ENCODE peak calls at places on chromosomes 3 and 15, in nine cellular contexts. J is AG04450; F is AG09319; S is stimulated activated CD8-positive, alpha-beta memory T cell treated with anti-CD3 and anti-CD28 coated beads, Interleukin-7, amount 100 ng/mL, for 48 hours; Y is H7; U is activated T-cell treated with anti-CD3 and anti-CD28 coated beads for 1 hour; E is IMR-90; M is iPS-NIHi11; P is cortex of kidney. G is an unnamed sample.

GRCh38 chr3:168476360-168476980 is 380.7 kb upstream of the GOLIM4 start:
- DNase-seq in P (no peak), U (no peak), F (no peak), M (no peak), S (no peak), J (no peak), Y (no peak), E (no peak), G (no peak)

GRCh38 chr3:182644800-182645433 is 148.4 kb upstream of the ATP11B start:
- DNase-seq in U (no peak), J (no peak), M (no peak), P (no peak), E (no peak), Y (no peak), F (no peak), S (peak; percentile 35), G (no peak)

GRCh38 chr3:150020527-150020926 is 49.8 kb upstream of the PFN2 start:
- DNase-seq in Y (no peak), E (peak; percentile 76), F (no peak), U (no peak), M (no peak), J (peak; percentile 32), P (no peak), S (no peak), G (no peak)

GRCh38 chr3:10771486-10772225 is 44.4 kb upstream of the SLC6A11 start:
- DNase-seq in J (no peak), F (no peak), Y (no peak), E (no peak), U (no peak), M (no peak), P (no peak), S (no peak), G (no peak)

GRCh38 chr15:40590635-40591105 is 3.4 kb upstream of the KNL1 start:
- DNase-seq in E (no peak), U (no peak), M (no peak), S (no peak), Y (no peak), F (no peak), J (no peak), P (no peak), G (no peak)

GRCh38 chr3:143590660-143591059 is 257.6 kb downstream of the SLC9A9 start:
- DNase-seq in M (no peak), J (no peak), P (no peak), Y (no peak), S (no peak), U (no peak), E (no peak), F (no peak), G (no peak)

GRCh38 chr3:48555231-48555948 is 1.2 kb downstream of the PFKFB4 start:
- DNase-seq in J (no peak), U (no peak), M (no peak), Y (no peak), E (no peak), P (no peak), S (no peak), F (no peak), G (no peak)

GRCh38 chr3:176663376-176663775 is 533.9 kb downstream of the TBL1XR1 start:
- DNase-seq in M (peak; percentile 14), S (no peak), E (peak; percentile 27), U (no peak), Y (no peak), F (no peak), P (no peak), J (no peak), G (no peak)

GRCh38 chr15:55909036-55909811 is 84.2 kb downstream of the NEDD4 start:
- DNase-seq in M (no peak), E (peak; percentile 70), J (no peak), U (no peak), Y (no peak), P (no peak), F (no peak), S (no peak), G (no peak)

GRCh38 chr3:146160233-146160963 is 586 bp downstream of the PLOD2 start:
- DNase-seq in F (no peak), S (no peak), J (no peak), Y (peak; percentile 66), P (no peak), E (peak; percentile 79), U (no peak), M (peak; percentile 75), G (peak; percentile 80)

GRCh38 chr3:111947179-111947727 is 31.6 kb upstream of the ABHD10 start:
- DNase-seq in F (no peak), U (no peak), M (no peak), S (no peak), E (peak; percentile 75), Y (no peak), J (no peak), P (no peak), G (no peak)

GRCh38 chr3:187361835-187362234 is 6.3 kb upstream of the RTP4 start:
- DNase-seq in E (no peak), S (no peak), M (peak; percentile 45), F (no peak), Y (peak; percentile 39), P (no peak), J (no peak), U (no peak), G (peak; percentile 56)

GRCh38 chr15:25508369-25509002 is 69.7 kb upstream of the UBE3A start:
- DNase-seq in Y (peak; percentile 69), U (no peak), E (peak; percentile 64), J (peak; percentile 7), S (no peak), F (peak; percentile 8), P (no peak), M (peak; percentile 50), G (no peak)

GRCh38 chr3:177932750-177933660 is 603.2 kb upstream of the KCNMB2 start:
- DNase-seq in M (no peak), U (no peak), F (peak; percentile 8), P (no peak), Y (no peak), E (peak; percentile 6), J (no peak), S (no peak), G (no peak)

GRCh38 chr3:174737966-174738365 is 121.2 kb upstream of the NAALADL2 start:
- DNase-seq in F (no peak), U (no peak), P (no peak), E (no peak), Y (no peak), S (no peak), J (no peak), M (no peak), G (no peak)

GRCh38 chr3:140472621-140473020 is 205.2 kb upstream of the TRIM42 start:
- DNase-seq in E (no peak), F (no peak), P (no peak), J (no peak), U (no peak), S (no peak), Y (no peak), M (no peak), G (no peak)

GRCh38 chr15:44495562-44495961 is 41.4 kb upstream of the EIF3J start:
- DNase-seq in J (no peak), F (no peak), P (no peak), Y (no peak), M (no peak), S (no peak), E (no peak), U (no peak), G (no peak)

GRCh38 chr3:6249679-6250078 is 611.2 kb upstream of the GRM7 start:
- DNase-seq in E (no peak), Y (no peak), M (no peak), P (no peak), S (no peak), F (no peak), U (no peak), J (no peak), G (no peak)

GRCh38 chr3:21447471-21448205 is 303.4 kb downstream of the ZNF385D start:
- DNase-seq in J (no peak), Y (no peak), F (no peak), U (no peak), M (no peak), P (no peak), E (peak; percentile 52), S (no peak), G (no peak)

GRCh38 chr15:83698294-83698693 is 44.4 kb downstream of the ADAMTSL3 start:
- DNase-seq in P (no peak), M (no peak), U (no peak), S (no peak), F (no peak), Y (no peak), E (peak; percentile 42), J (no peak), G (no peak)

GRCh38 chr3:85167576-85167975 is 208.8 kb downstream of the CADM2 start:
- DNase-seq in F (no peak), J (no peak), P (no peak), U (no peak), E (no peak), M (no peak), S (no peak), Y (no peak), G (no peak)

GRCh38 chr3:197746214-197746613 is 3.5 kb upstream of the FYTTD1 start:
- DNase-seq in F (no peak), U (no peak), P (no peak), M (no peak), J (no peak), Y (no peak), E (peak; percentile 19), S (no peak), G (no peak)

GRCh38 chr3:51622868-51623267 is 48.2 kb upstream of the TEX264 start:
- DNase-seq in E (peak; percentile 72), P (no peak), J (peak; percentile 50), Y (no peak), U (no peak), M (no peak), S (no peak), F (peak; percentile 60), G (no peak)

GRCh38 chr3:52891164-52891563 is 6.2 kb downstream of the STIMATE start:
- DNase-seq in F (no peak), Y (peak; percentile 6), J (no peak), M (no peak), P (no peak), E (no peak), U (peak; percentile 11), S (peak; percentile 57), G (no peak)

GRCh38 chr15:66483131-66483566 is 14.4 kb downstream of the SNAPC5 start:
- DNase-seq in Y (no peak), S (no peak), M (no peak), P (no peak), U (no peak), E (peak; percentile 52), F (no peak), J (no peak), G (no peak)

G was measured in iPS DF 19.7.